ENCODE peak calls at places on chromosomes 4 and X, in seven cellular contexts. Y is cardiac muscle cell, I is GM10248, X is fibroblast of the aortic adventitia, V is NCI-H69, B is T-helper 1 cell, T is C1 segment of cervical spinal cord. K is an unnamed sample.

GRCh38 chr4:40395166-40395900 is 60.2 kb downstream of the CHRNA9 start:
- DNase-seq in I (no peak), X (no peak), T (no peak), Y (no peak), V (peak; percentile 48), B (no peak), K (no peak)

GRCh38 chrX:32116047-32116446 is 1044.2 kb upstream of the FTHL17 start:
- DNase-seq in X (no peak), T (no peak), I (no peak), B (no peak), Y (no peak), V (peak; percentile 25), K (no peak)

GRCh38 chr4:26248647-26249046 is 72.2 kb upstream of the RBPJ start:
- DNase-seq in T (no peak), V (peak; percentile 81), B (no peak), Y (no peak), X (peak; percentile 91), I (no peak), K (no peak)

GRCh38 chr4:56187601-56188177 is 199.6 kb downstream of the AASDH start:
- DNase-seq in Y (no peak), X (no peak), I (no peak), B (no peak), T (no peak), V (no peak), K (no peak)

GRCh38 chr4:8540072-8540471 is 40.1 kb upstream of the GPR78 start:
- DNase-seq in Y (no peak), I (no peak), X (no peak), B (peak; percentile 25), V (no peak), T (no peak), K (no peak)

GRCh38 chrX:7153231-7153630 is 5.3 kb upstream of the PUDP start:
- DNase-seq in Y (no peak), B (no peak), T (no peak), I (no peak), X (no peak), V (no peak), K (no peak)

GRCh38 chr4:40448875-40449274 is 113.7 kb downstream of the CHRNA9 start:
- DNase-seq in Y (no peak), I (no peak), T (no peak), V (peak; percentile 3), X (no peak), B (no peak), K (no peak)

GRCh38 chrX:119186763-119187162 is 49.3 kb upstream of the PGRMC1 start:
- DNase-seq in Y (no peak), I (no peak), B (no peak), T (no peak), V (peak; percentile 3), X (no peak), K (no peak)

GRCh38 chr4:32196950-32197688 is 1477.0 kb downstream of the PCDH7 start:
- DNase-seq in T (no peak), X (peak; percentile 29), V (no peak), B (no peak), I (no peak), Y (no peak), K (no peak)

GRCh38 chr4:74423101-74423500 is 21.8 kb upstream of the AREG start:
- DNase-seq in X (peak; percentile 57), V (no peak), Y (peak; percentile 28), I (no peak), T (no peak), B (no peak), K (no peak)

GRCh38 chr4:42310343-42310742 is 86.9 kb upstream of the SHISA3 start:
- DNase-seq in T (no peak), X (no peak), Y (no peak), I (no peak), V (no peak), B (no peak), K (no peak)

GRCh38 chr4:16269742-16270522 is 43.7 kb upstream of the TAPT1 start:
- DNase-seq in Y (no peak), B (no peak), T (no peak), X (peak; percentile 98), I (no peak), V (no peak), K (no peak)

GRCh38 chrX:40145670-40146470 is 48.1 kb upstream of the BCOR start:
- DNase-seq in X (no peak), Y (no peak), I (no peak), T (no peak), B (no peak), V (peak; percentile 48), K (no peak)

GRCh38 chr4:185587444-185588161 is 52.3 kb upstream of the PDLIM3 start:
- DNase-seq in Y (peak; percentile 61), X (no peak), V (peak; percentile 55), I (peak; percentile 86), B (peak; percentile 66), T (peak; percentile 32), K (no peak)